ENCODE peak calls at places on chromosomes 11 and 22, in nine cellular contexts. One of them, this sample, is unnamed.
A peak's percentile ranks its signal among the peaks of the same experiment; 100 is the strongest.

GRCh38 chr22:31952459-31952858 is 8.1 kb downstream of the YWHAH start:
- DNase-seq in stimulated activated CD4-positive, alpha-beta T cell treated with anti-CD3 and anti-CD28 coated beads, Interleukin-12 subunit alpha, Interleukin-12 subunit beta, amount 100 ng/mL, for 4 hours: no peak
- DNase-seq in EL: peak; percentile 86
- DNase-seq in AG04450: peak; percentile 49
- DNase-seq in fibroblast of mammary gland: peak; percentile 92
- DNase-seq in non-pigmented ciliary epithelial cell: peak; percentile 68
- DNase-seq in left lung: no peak
- DNase-seq in NCI-H1417: no peak
- DNase-seq in heart right ventricle: no peak
- DNase-seq in this sample: no peak

GRCh38 chr11:46520971-46521745 is 72.7 kb downstream of the AMBRA1 start:
- DNase-seq in NCI-H1417: no peak
- DNase-seq in stimulated activated CD4-positive, alpha-beta T cell treated with anti-CD3 and anti-CD28 coated beads, Interleukin-12 subunit alpha, Interleukin-12 subunit beta, amount 100 ng/mL, for 4 hours: no peak
- DNase-seq in non-pigmented ciliary epithelial cell: peak; percentile 31
- DNase-seq in fibroblast of mammary gland: peak; percentile 65
- DNase-seq in left lung: no peak
- DNase-seq in EL: peak; percentile 79
- DNase-seq in AG04450: no peak
- DNase-seq in heart right ventricle: no peak
- DNase-seq in this sample: peak; percentile 59

GRCh38 chr11:63557548-63557947 is 5.6 kb downstream of the PLAAT2 start:
- DNase-seq in stimulated activated CD4-positive, alpha-beta T cell treated with anti-CD3 and anti-CD28 coated beads, Interleukin-12 subunit alpha, Interleukin-12 subunit beta, amount 100 ng/mL, for 4 hours: no peak
- DNase-seq in AG04450: no peak
- DNase-seq in heart right ventricle: no peak
- DNase-seq in fibroblast of mammary gland: no peak
- DNase-seq in non-pigmented ciliary epithelial cell: no peak
- DNase-seq in left lung: no peak
- DNase-seq in NCI-H1417: no peak
- DNase-seq in EL: no peak
- DNase-seq in this sample: no peak

GRCh38 chr22:32206774-32207758 is 2.2 kb upstream of the RFPL2 start:
- DNase-seq in stimulated activated CD4-positive, alpha-beta T cell treated with anti-CD3 and anti-CD28 coated beads, Interleukin-12 subunit alpha, Interleukin-12 subunit beta, amount 100 ng/mL, for 4 hours: no peak
- DNase-seq in AG04450: no peak
- DNase-seq in non-pigmented ciliary epithelial cell: no peak
- DNase-seq in heart right ventricle: no peak
- DNase-seq in left lung: peak; percentile 65
- DNase-seq in fibroblast of mammary gland: peak; percentile 14
- DNase-seq in NCI-H1417: no peak
- DNase-seq in EL: peak; percentile 9
- DNase-seq in this sample: no peak

GRCh38 chr11:78812513-78813293 is 238.0 kb upstream of the NARS2 start:
- DNase-seq in AG04450: no peak
- DNase-seq in NCI-H1417: peak; percentile 18
- DNase-seq in non-pigmented ciliary epithelial cell: no peak
- DNase-seq in heart right ventricle: no peak
- DNase-seq in EL: no peak
- DNase-seq in fibroblast of mammary gland: no peak
- DNase-seq in stimulated activated CD4-positive, alpha-beta T cell treated with anti-CD3 and anti-CD28 coated beads, Interleukin-12 subunit alpha, Interleukin-12 subunit beta, amount 100 ng/mL, for 4 hours: no peak
- DNase-seq in left lung: no peak
- DNase-seq in this sample: no peak

GRCh38 chr22:19125474-19126308 is 3.5 kb upstream of the DGCR2 start:
- DNase-seq in AG04450: no peak
- DNase-seq in stimulated activated CD4-positive, alpha-beta T cell treated with anti-CD3 and anti-CD28 coated beads, Interleukin-12 subunit alpha, Interleukin-12 subunit beta, amount 100 ng/mL, for 4 hours: no peak
- DNase-seq in heart right ventricle: no peak
- DNase-seq in fibroblast of mammary gland: no peak
- DNase-seq in EL: no peak
- DNase-seq in NCI-H1417: no peak
- DNase-seq in non-pigmented ciliary epithelial cell: no peak
- DNase-seq in left lung: no peak
- DNase-seq in this sample: no peak

GRCh38 chr22:39351689-39352214 is 2.0 kb downstream of the SYNGR1 start:
- DNase-seq in fibroblast of mammary gland: peak; percentile 10
- DNase-seq in heart right ventricle: no peak
- DNase-seq in EL: peak; percentile 81
- DNase-seq in non-pigmented ciliary epithelial cell: no peak
- DNase-seq in left lung: no peak
- DNase-seq in NCI-H1417: no peak
- DNase-seq in AG04450: no peak
- DNase-seq in stimulated activated CD4-positive, alpha-beta T cell treated with anti-CD3 and anti-CD28 coated beads, Interleukin-12 subunit alpha, Interleukin-12 subunit beta, amount 100 ng/mL, for 4 hours: no peak
- DNase-seq in this sample: no peak

GRCh38 chr22:26516503-26516902 is 4.2 kb upstream of the TFIP11 start:
- DNase-seq in non-pigmented ciliary epithelial cell: no peak
- DNase-seq in left lung: no peak
- DNase-seq in NCI-H1417: no peak
- DNase-seq in AG04450: no peak
- DNase-seq in heart right ventricle: no peak
- DNase-seq in EL: no peak
- DNase-seq in stimulated activated CD4-positive, alpha-beta T cell treated with anti-CD3 and anti-CD28 coated beads, Interleukin-12 subunit alpha, Interleukin-12 subunit beta, amount 100 ng/mL, for 4 hours: no peak
- DNase-seq in fibroblast of mammary gland: no peak
- DNase-seq in this sample: no peak

GRCh38 chr22:47309946-47310345 is 547.5 kb downstream of the TBC1D22A start:
- DNase-seq in EL: no peak
- DNase-seq in NCI-H1417: no peak
- DNase-seq in fibroblast of mammary gland: no peak
- DNase-seq in heart right ventricle: no peak
- DNase-seq in left lung: no peak
- DNase-seq in stimulated activated CD4-positive, alpha-beta T cell treated with anti-CD3 and anti-CD28 coated beads, Interleukin-12 subunit alpha, Interleukin-12 subunit beta, amount 100 ng/mL, for 4 hours: no peak
- DNase-seq in AG04450: no peak
- DNase-seq in non-pigmented ciliary epithelial cell: no peak
- DNase-seq in this sample: no peak

GRCh38 chr22:39171623-39172264 is 19.3 kb upstream of the CBX7 start:
- DNase-seq in AG04450: no peak
- DNase-seq in heart right ventricle: no peak
- DNase-seq in EL: no peak
- DNase-seq in left lung: no peak
- DNase-seq in non-pigmented ciliary epithelial cell: no peak
- DNase-seq in stimulated activated CD4-positive, alpha-beta T cell treated with anti-CD3 and anti-CD28 coated beads, Interleukin-12 subunit alpha, Interleukin-12 subunit beta, amount 100 ng/mL, for 4 hours: no peak
- DNase-seq in NCI-H1417: no peak
- DNase-seq in fibroblast of mammary gland: no peak
- DNase-seq in this sample: no peak